ENCODE peak calls at places on chromosome 11, in four cellular contexts. R is stimulated activated CD4-positive, alpha-beta T cell treated with anti-CD3 and anti-CD28 coated beads, Interleukin-15, amount 100 ng/mL, for 24 hours; W is A172; T is Ammon's horn. F is an unnamed sample.

GRCh38 chr11:29333993-29334780 is 682.6 kb downstream of the KCNA4 start:
- DNase-seq in T (peak; percentile 65), R (no peak), W (peak; percentile 55), F (peak; percentile 56)

GRCh38 chr11:35579557-35580396 is 38.5 kb upstream of the FJX1 start:
- DNase-seq in T (no peak), W (peak; percentile 87), R (no peak), F (peak; percentile 6)

GRCh38 chr11:118917488-118918127 is 8.1 kb downstream of the BCL9L start:
- DNase-seq in W (peak; percentile 70), R (peak; percentile 74), T (no peak), F (no peak)

GRCh38 chr11:46489668-46490560 is 98.3 kb upstream of the CHRM4 start:
- DNase-seq in W (peak; percentile 77), T (peak; percentile 38), R (peak; percentile 32), F (no peak)

GRCh38 chr11:113603277-113604059 is 102.6 kb downstream of the TMPRSS5 start:
- DNase-seq in W (no peak), R (no peak), T (peak; percentile 84), F (peak; percentile 74)

GRCh38 chr11:121829159-121829643 is 286.8 kb downstream of the BLID start:
- DNase-seq in T (peak; percentile 54), R (no peak), W (peak; percentile 61), F (peak; percentile 17)

GRCh38 chr11:26842883-26843282 is 121.0 kb upstream of the SLC5A12 start:
- DNase-seq in T (no peak), R (no peak), W (no peak), F (no peak)

GRCh38 chr11:93849751-93850584 is 450 bp downstream of the VSTM5 start:
- DNase-seq in R (peak; percentile 6), T (no peak), W (no peak), F (no peak)

GRCh38 chr11:118691926-118692830 is 12.7 kb upstream of the TREH start:
- DNase-seq in R (peak; percentile 77), T (no peak), W (peak; percentile 8), F (no peak)

F was measured in pons.